ENCODE peak calls at places on chromosome 10, in eight cellular contexts. One of them, this sample, is unnamed.
A peak's percentile ranks its signal among the peaks of the same experiment; 100 is the strongest.

GRCh38 chr10:58158806-58159205 is 108.9 kb downstream of the IPMK start:
- DNase-seq in heart right ventricle: no peak
- DNase-seq in esophagus muscularis mucosa: no peak
- DNase-seq in psoas muscle: no peak
- DNase-seq in uterus: no peak
- DNase-seq in colonic mucosa: no peak
- DNase-seq in IMR-90: peak; percentile 55
- DNase-seq in cardiac muscle cell: no peak
- DNase-seq in this sample: no peak

GRCh38 chr10:47360419-47361040 is 12.4 kb downstream of the RBP3 start:
- DNase-seq in esophagus muscularis mucosa: no peak
- DNase-seq in cardiac muscle cell: no peak
- DNase-seq in IMR-90: no peak
- DNase-seq in colonic mucosa: no peak
- DNase-seq in uterus: no peak
- DNase-seq in heart right ventricle: no peak
- DNase-seq in psoas muscle: peak; percentile 22
- DNase-seq in this sample: no peak

GRCh38 chr10:60905580-60905979 is 38.4 kb downstream of the RHOBTB1 start:
- DNase-seq in heart right ventricle: peak; percentile 65
- DNase-seq in uterus: peak; percentile 43
- DNase-seq in IMR-90: peak; percentile 59
- DNase-seq in psoas muscle: peak; percentile 77
- DNase-seq in colonic mucosa: no peak
- DNase-seq in cardiac muscle cell: no peak
- DNase-seq in esophagus muscularis mucosa: no peak
- DNase-seq in this sample: peak; percentile 60

GRCh38 chr10:43372751-43373445 is 1.5 kb downstream of the FXYD4 start:
- DNase-seq in IMR-90: no peak
- DNase-seq in colonic mucosa: no peak
- DNase-seq in esophagus muscularis mucosa: no peak
- DNase-seq in uterus: no peak
- DNase-seq in cardiac muscle cell: no peak
- DNase-seq in heart right ventricle: no peak
- DNase-seq in psoas muscle: no peak
- DNase-seq in this sample: no peak

GRCh38 chr10:29598861-29599311 is 35.9 kb downstream of the SVIL start:
- DNase-seq in heart right ventricle: no peak
- DNase-seq in colonic mucosa: no peak
- DNase-seq in psoas muscle: peak; percentile 70
- DNase-seq in esophagus muscularis mucosa: no peak
- DNase-seq in IMR-90: peak; percentile 71
- DNase-seq in uterus: peak; percentile 50
- DNase-seq in cardiac muscle cell: peak; percentile 40
- DNase-seq in this sample: no peak

GRCh38 chr10:21257919-21258318 is 267.6 kb downstream of the SKIDA1 start:
- DNase-seq in cardiac muscle cell: no peak
- DNase-seq in uterus: no peak
- DNase-seq in IMR-90: peak; percentile 25
- DNase-seq in heart right ventricle: no peak
- DNase-seq in colonic mucosa: no peak
- DNase-seq in esophagus muscularis mucosa: no peak
- DNase-seq in psoas muscle: no peak
- DNase-seq in this sample: no peak

GRCh38 chr10:72954596-72955569 is at the start of gene PLA2G12B:
- DNase-seq in uterus: no peak
- DNase-seq in psoas muscle: no peak
- DNase-seq in heart right ventricle: no peak
- DNase-seq in esophagus muscularis mucosa: no peak
- DNase-seq in colonic mucosa: peak; percentile 60
- DNase-seq in IMR-90: no peak
- DNase-seq in cardiac muscle cell: peak; percentile 69
- DNase-seq in this sample: peak; percentile 79

GRCh38 chr10:13100349-13101294 is 659 bp downstream of the OPTN start:
- DNase-seq in uterus: no peak
- DNase-seq in cardiac muscle cell: no peak
- DNase-seq in heart right ventricle: no peak
- DNase-seq in psoas muscle: peak; percentile 71
- DNase-seq in esophagus muscularis mucosa: no peak
- DNase-seq in IMR-90: peak; percentile 31
- DNase-seq in colonic mucosa: peak; percentile 60
- DNase-seq in this sample: peak; percentile 36

GRCh38 chr10:35379226-35380137 is 43.2 kb downstream of the CCNY start:
- DNase-seq in psoas muscle: peak; percentile 67
- DNase-seq in uterus: no peak
- DNase-seq in cardiac muscle cell: no peak
- DNase-seq in IMR-90: peak; percentile 88
- DNase-seq in colonic mucosa: no peak
- DNase-seq in heart right ventricle: peak; percentile 48
- DNase-seq in esophagus muscularis mucosa: no peak
- DNase-seq in this sample: no peak

GRCh38 chr10:133180192-133180914 is 20.3 kb downstream of the KNDC1 start:
- DNase-seq in esophagus muscularis mucosa: no peak
- DNase-seq in IMR-90: no peak
- DNase-seq in heart right ventricle: no peak
- DNase-seq in cardiac muscle cell: no peak
- DNase-seq in uterus: no peak
- DNase-seq in colonic mucosa: no peak
- DNase-seq in psoas muscle: no peak
- DNase-seq in this sample: no peak

GRCh38 chr10:29239569-29240472 is 49.0 kb upstream of the LYZL1 start:
- DNase-seq in esophagus muscularis mucosa: peak; percentile 83
- DNase-seq in IMR-90: no peak
- DNase-seq in psoas muscle: no peak
- DNase-seq in heart right ventricle: no peak
- DNase-seq in colonic mucosa: no peak
- DNase-seq in cardiac muscle cell: peak; percentile 51
- DNase-seq in uterus: no peak
- DNase-seq in this sample: no peak

GRCh38 chr10:52954407-52954806 is 181.8 kb upstream of the MBL2 start:
- DNase-seq in esophagus muscularis mucosa: no peak
- DNase-seq in heart right ventricle: no peak
- DNase-seq in colonic mucosa: no peak
- DNase-seq in psoas muscle: no peak
- DNase-seq in IMR-90: no peak
- DNase-seq in uterus: no peak
- DNase-seq in cardiac muscle cell: no peak
- DNase-seq in this sample: no peak

GRCh38 chr10:128483216-128483615 is 357.0 kb upstream of the MKI67 start:
- DNase-seq in colonic mucosa: no peak
- DNase-seq in psoas muscle: no peak
- DNase-seq in IMR-90: no peak
- DNase-seq in esophagus muscularis mucosa: no peak
- DNase-seq in heart right ventricle: no peak
- DNase-seq in cardiac muscle cell: no peak
- DNase-seq in uterus: no peak
- DNase-seq in this sample: no peak

GRCh38 chr10:88330174-88330573 is 252.9 kb downstream of the RNLS start:
- DNase-seq in esophagus muscularis mucosa: no peak
- DNase-seq in IMR-90: no peak
- DNase-seq in colonic mucosa: no peak
- DNase-seq in heart right ventricle: no peak
- DNase-seq in psoas muscle: no peak
- DNase-seq in cardiac muscle cell: no peak
- DNase-seq in uterus: no peak
- DNase-seq in this sample: no peak

GRCh38 chr10:100009283-100009792 is 409 bp downstream of the DNMBP start:
- DNase-seq in heart right ventricle: peak; percentile 19
- DNase-seq in psoas muscle: no peak
- DNase-seq in IMR-90: no peak
- DNase-seq in colonic mucosa: peak; percentile 70
- DNase-seq in esophagus muscularis mucosa: no peak
- DNase-seq in cardiac muscle cell: no peak
- DNase-seq in uterus: no peak
- DNase-seq in this sample: no peak

GRCh38 chr10:42992957-42993390 is 83.9 kb upstream of the RET start:
- DNase-seq in colonic mucosa: peak; percentile 12
- DNase-seq in esophagus muscularis mucosa: peak; percentile 85
- DNase-seq in psoas muscle: peak; percentile 33
- DNase-seq in cardiac muscle cell: no peak
- DNase-seq in heart right ventricle: no peak
- DNase-seq in uterus: no peak
- DNase-seq in IMR-90: no peak
- DNase-seq in this sample: no peak

GRCh38 chr10:132729810-132730565 is 56.0 kb downstream of the NKX6-2 start:
- DNase-seq in IMR-90: no peak
- DNase-seq in colonic mucosa: no peak
- DNase-seq in esophagus muscularis mucosa: no peak
- DNase-seq in cardiac muscle cell: no peak
- DNase-seq in uterus: no peak
- DNase-seq in heart right ventricle: no peak
- DNase-seq in psoas muscle: no peak
- DNase-seq in this sample: no peak

GRCh38 chr10:97140887-97141745 is 44.6 kb downstream of the SLIT1 start:
- DNase-seq in heart right ventricle: no peak
- DNase-seq in uterus: no peak
- DNase-seq in psoas muscle: no peak
- DNase-seq in cardiac muscle cell: no peak
- DNase-seq in IMR-90: no peak
- DNase-seq in esophagus muscularis mucosa: no peak
- DNase-seq in colonic mucosa: no peak
- DNase-seq in this sample: no peak

GRCh38 chr10:49360271-49361177 is 35.4 kb downstream of the DRGX start:
- DNase-seq in cardiac muscle cell: peak; percentile 44
- DNase-seq in esophagus muscularis mucosa: peak; percentile 89
- DNase-seq in heart right ventricle: peak; percentile 71
- DNase-seq in colonic mucosa: no peak
- DNase-seq in uterus: no peak
- DNase-seq in psoas muscle: no peak
- DNase-seq in IMR-90: no peak
- DNase-seq in this sample: no peak

GRCh38 chr10:25061125-25061524 is 44.7 kb downstream of the THNSL1 start:
- DNase-seq in heart right ventricle: no peak
- DNase-seq in esophagus muscularis mucosa: no peak
- DNase-seq in cardiac muscle cell: no peak
- DNase-seq in uterus: no peak
- DNase-seq in IMR-90: no peak
- DNase-seq in psoas muscle: no peak
- DNase-seq in colonic mucosa: no peak
- DNase-seq in this sample: no peak

GRCh38 chr10:13536674-13537366 is 8.0 kb upstream of the BEND7 start:
- DNase-seq in psoas muscle: peak; percentile 62
- DNase-seq in uterus: peak; percentile 21
- DNase-seq in esophagus muscularis mucosa: no peak
- DNase-seq in heart right ventricle: peak; percentile 46
- DNase-seq in IMR-90: peak; percentile 41
- DNase-seq in colonic mucosa: peak; percentile 51
- DNase-seq in cardiac muscle cell: peak; percentile 86
- DNase-seq in this sample: no peak

GRCh38 chr10:91208645-91209044 is 11.8 kb upstream of the PCGF5 start:
- DNase-seq in IMR-90: no peak
- DNase-seq in cardiac muscle cell: no peak
- DNase-seq in esophagus muscularis mucosa: no peak
- DNase-seq in colonic mucosa: no peak
- DNase-seq in uterus: no peak
- DNase-seq in heart right ventricle: no peak
- DNase-seq in psoas muscle: no peak
- DNase-seq in this sample: no peak
- TF ChIP-seq CTCF in IMR-90: no peak
- TF ChIP-seq CTCF in cardiac muscle cell: no peak
- TF ChIP-seq CTCF in esophagus muscularis mucosa: no peak
- TF ChIP-seq CTCF in colonic mucosa: no peak
- TF ChIP-seq CTCF in uterus: no peak
- TF ChIP-seq CTCF in heart right ventricle: no peak
- TF ChIP-seq CTCF in psoas muscle: no peak
- TF ChIP-seq CTCF in this sample: no peak

DNA sequence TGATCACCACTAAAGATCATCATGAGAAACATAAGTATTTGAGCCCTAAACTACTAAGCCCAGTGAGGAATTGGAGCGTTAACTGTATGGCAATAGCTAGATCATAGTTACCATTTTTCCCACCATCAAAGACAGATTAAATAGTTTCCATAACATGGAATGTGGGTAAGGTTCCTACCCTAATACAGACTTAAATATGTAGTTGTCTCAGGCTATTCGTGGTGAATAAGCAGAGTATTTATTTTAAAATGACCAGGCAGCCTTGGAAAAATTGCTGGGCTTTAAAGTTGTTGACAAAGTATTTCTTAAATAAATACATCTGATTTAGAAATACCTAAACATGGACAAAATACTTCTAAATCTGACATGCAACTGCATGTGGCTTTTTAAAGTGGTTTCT is 106.8 kb downstream of the NT5C2 start:
- DNase-seq in uterus: no peak
- DNase-seq in colonic mucosa: no peak
- DNase-seq in heart right ventricle: no peak
- DNase-seq in psoas muscle: no peak
- DNase-seq in cardiac muscle cell: no peak
- DNase-seq in IMR-90: peak; percentile 65
- DNase-seq in esophagus muscularis mucosa: no peak
- DNase-seq in this sample: no peak
- H3K36me3 ChIP-seq in uterus: no peaks in the 10 kb centered on the region
- H3K36me3 ChIP-seq in colonic mucosa: peaks cover 17% of the 10 kb centered on the region
- H3K36me3 ChIP-seq in heart right ventricle: peaks cover 82% of the 10 kb centered on the region
- H3K36me3 ChIP-seq in psoas muscle: peaks cover 20% of the 10 kb centered on the region
- H3K36me3 ChIP-seq in cardiac muscle cell: peaks cover 44% of the 10 kb centered on the region
- H3K36me3 ChIP-seq in IMR-90: peaks cover 55% of the 10 kb centered on the region
- H3K36me3 ChIP-seq in esophagus muscularis mucosa: peaks cover 38% of the 10 kb centered on the region
- H3K36me3 ChIP-seq in this sample: peaks cover 48% of the 10 kb centered on the region

GRCh38 chr10:3239066-3239919 is 66.7 kb upstream of the PITRM1 start:
- DNase-seq in IMR-90: peak; percentile 68
- DNase-seq in uterus: peak; percentile 77
- DNase-seq in psoas muscle: peak; percentile 83
- DNase-seq in esophagus muscularis mucosa: no peak
- DNase-seq in heart right ventricle: peak; percentile 77
- DNase-seq in colonic mucosa: peak; percentile 74
- DNase-seq in cardiac muscle cell: peak; percentile 62
- DNase-seq in this sample: peak; percentile 75
- H3K4me3 ChIP-seq in IMR-90: no peak overlapping the region
- H3K4me3 ChIP-seq in uterus: no peak overlapping the region
- H3K4me3 ChIP-seq in psoas muscle: peak overlapping the region; percentile 34
- H3K4me3 ChIP-seq in esophagus muscularis mucosa: peak overlapping the region; percentile 18
- H3K4me3 ChIP-seq in heart right ventricle: no peak overlapping the region
- H3K4me3 ChIP-seq in colonic mucosa: no peak overlapping the region
- H3K4me3 ChIP-seq in cardiac muscle cell: no peak overlapping the region
- H3K4me3 ChIP-seq in this sample: no peak overlapping the region

GRCh38 chr10:78139336-78139735 is 105.7 kb downstream of the RPS24 start:
- DNase-seq in IMR-90: no peak
- DNase-seq in psoas muscle: no peak
- DNase-seq in esophagus muscularis mucosa: no peak
- DNase-seq in heart right ventricle: peak; percentile 17
- DNase-seq in uterus: peak; percentile 25
- DNase-seq in cardiac muscle cell: peak; percentile 10
- DNase-seq in colonic mucosa: no peak
- DNase-seq in this sample: no peak

GRCh38 chr10:78148564-78148963 is 114.9 kb downstream of the RPS24 start:
- DNase-seq in heart right ventricle: no peak
- DNase-seq in IMR-90: no peak
- DNase-seq in cardiac muscle cell: no peak
- DNase-seq in esophagus muscularis mucosa: no peak
- DNase-seq in psoas muscle: no peak
- DNase-seq in colonic mucosa: no peak
- DNase-seq in uterus: no peak
- DNase-seq in this sample: no peak

GRCh38 chr10:78146200-78146599 is 112.5 kb downstream of the RPS24 start:
- DNase-seq in IMR-90: no peak
- DNase-seq in cardiac muscle cell: no peak
- DNase-seq in heart right ventricle: no peak
- DNase-seq in colonic mucosa: no peak
- DNase-seq in psoas muscle: no peak
- DNase-seq in uterus: no peak
- DNase-seq in esophagus muscularis mucosa: no peak
- DNase-seq in this sample: no peak

GRCh38 chr10:78147202-78147601 is 113.5 kb downstream of the RPS24 start:
- DNase-seq in IMR-90: no peak
- DNase-seq in heart right ventricle: no peak
- DNase-seq in colonic mucosa: no peak
- DNase-seq in psoas muscle: no peak
- DNase-seq in esophagus muscularis mucosa: no peak
- DNase-seq in uterus: no peak
- DNase-seq in cardiac muscle cell: no peak
- DNase-seq in this sample: no peak

GRCh38 chr10:78143576-78143975 is 109.9 kb downstream of the RPS24 start:
- DNase-seq in heart right ventricle: no peak
- DNase-seq in colonic mucosa: no peak
- DNase-seq in IMR-90: no peak
- DNase-seq in esophagus muscularis mucosa: no peak
- DNase-seq in psoas muscle: no peak
- DNase-seq in uterus: no peak
- DNase-seq in cardiac muscle cell: no peak
- DNase-seq in this sample: no peak
- TF ChIP-seq CTCF in heart right ventricle: no peak
- TF ChIP-seq CTCF in colonic mucosa: no peak
- TF ChIP-seq CTCF in IMR-90: no peak
- TF ChIP-seq CTCF in esophagus muscularis mucosa: no peak
- TF ChIP-seq CTCF in psoas muscle: no peak
- TF ChIP-seq CTCF in uterus: no peak
- TF ChIP-seq CTCF in cardiac muscle cell: no peak
- TF ChIP-seq CTCF in this sample: no peak

This sample was measured in lung.